ENCODE peak calls at places on chromosomes 11 and 22, in six cellular contexts. One of them, this sample, is unnamed.

GRCh38 chr11:27718853-27719574 is 18.8 kb upstream of the BDNF start:
- DNase-seq in heart left ventricle: peak; percentile 33
- DNase-seq in kidney epithelial cell: no peak
- DNase-seq in germinal center: no peak
- DNase-seq in activated CD4-positive, alpha-beta T cell treated with anti-CD3 and anti-CD28 coated beads for 48 hours: peak; percentile 2
- DNase-seq in T follicular helper cell: no peak
- DNase-seq in this sample: peak; percentile 87

GRCh38 chr11:71255323-71255722 is 2.9 kb upstream of the SHANK2 start:
- DNase-seq in heart left ventricle: no peak
- DNase-seq in kidney epithelial cell: no peak
- DNase-seq in germinal center: no peak
- DNase-seq in activated CD4-positive, alpha-beta T cell treated with anti-CD3 and anti-CD28 coated beads for 48 hours: no peak
- DNase-seq in T follicular helper cell: no peak
- DNase-seq in this sample: no peak

GRCh38 chr22:39868741-39869140 is 24.8 kb downstream of the ENTHD1 start:
- DNase-seq in heart left ventricle: no peak
- DNase-seq in kidney epithelial cell: no peak
- DNase-seq in germinal center: no peak
- DNase-seq in activated CD4-positive, alpha-beta T cell treated with anti-CD3 and anti-CD28 coated beads for 48 hours: no peak
- DNase-seq in T follicular helper cell: no peak
- DNase-seq in this sample: no peak

GRCh38 chr22:17370766-17371181 is 1.5 kb downstream of the CECR2 start:
- DNase-seq in heart left ventricle: no peak
- DNase-seq in kidney epithelial cell: no peak
- DNase-seq in germinal center: no peak
- DNase-seq in activated CD4-positive, alpha-beta T cell treated with anti-CD3 and anti-CD28 coated beads for 48 hours: no peak
- DNase-seq in T follicular helper cell: no peak
- DNase-seq in this sample: peak; percentile 11

GRCh38 chr11:102929966-102930365 is 25.6 kb downstream of the MMP13 start:
- DNase-seq in heart left ventricle: no peak
- DNase-seq in kidney epithelial cell: peak; percentile 81
- DNase-seq in germinal center: no peak
- DNase-seq in activated CD4-positive, alpha-beta T cell treated with anti-CD3 and anti-CD28 coated beads for 48 hours: no peak
- DNase-seq in T follicular helper cell: no peak
- DNase-seq in this sample: no peak

GRCh38 chr22:33747029-33747428 is 173.2 kb downstream of the LARGE1 start:
- DNase-seq in heart left ventricle: no peak
- DNase-seq in kidney epithelial cell: no peak
- DNase-seq in germinal center: no peak
- DNase-seq in activated CD4-positive, alpha-beta T cell treated with anti-CD3 and anti-CD28 coated beads for 48 hours: no peak
- DNase-seq in T follicular helper cell: no peak
- DNase-seq in this sample: no peak

GRCh38 chr11:59555601-59556114 is 44.3 kb downstream of the OR4D9 start:
- DNase-seq in heart left ventricle: no peak
- DNase-seq in kidney epithelial cell: no peak
- DNase-seq in germinal center: no peak
- DNase-seq in activated CD4-positive, alpha-beta T cell treated with anti-CD3 and anti-CD28 coated beads for 48 hours: no peak
- DNase-seq in T follicular helper cell: no peak
- DNase-seq in this sample: no peak

GRCh38 chr11:69380921-69381581 is 87.1 kb downstream of the MYEOV start:
- DNase-seq in heart left ventricle: no peak
- DNase-seq in kidney epithelial cell: no peak
- DNase-seq in germinal center: no peak
- DNase-seq in activated CD4-positive, alpha-beta T cell treated with anti-CD3 and anti-CD28 coated beads for 48 hours: no peak
- DNase-seq in T follicular helper cell: no peak
- DNase-seq in this sample: no peak

GRCh38 chr22:28560005-28560742 is 119.5 kb downstream of the TTC28 start:
- DNase-seq in heart left ventricle: no peak
- DNase-seq in kidney epithelial cell: no peak
- DNase-seq in germinal center: no peak
- DNase-seq in activated CD4-positive, alpha-beta T cell treated with anti-CD3 and anti-CD28 coated beads for 48 hours: no peak
- DNase-seq in T follicular helper cell: no peak
- DNase-seq in this sample: peak; percentile 5

GRCh38 chr11:113904379-113905101 is at the start of gene HTR3B:
- DNase-seq in heart left ventricle: no peak
- DNase-seq in kidney epithelial cell: no peak
- DNase-seq in germinal center: no peak
- DNase-seq in activated CD4-positive, alpha-beta T cell treated with anti-CD3 and anti-CD28 coated beads for 48 hours: no peak
- DNase-seq in T follicular helper cell: no peak
- DNase-seq in this sample: no peak

GRCh38 chr22:25844601-25845000 is 102.6 kb downstream of the MYO18B start:
- DNase-seq in heart left ventricle: no peak
- DNase-seq in kidney epithelial cell: no peak
- DNase-seq in germinal center: no peak
- DNase-seq in activated CD4-positive, alpha-beta T cell treated with anti-CD3 and anti-CD28 coated beads for 48 hours: no peak
- DNase-seq in T follicular helper cell: no peak
- DNase-seq in this sample: no peak

GRCh38 chr11:17686185-17686980 is 33.0 kb upstream of the MYOD1 start:
- DNase-seq in heart left ventricle: no peak
- DNase-seq in kidney epithelial cell: no peak
- DNase-seq in germinal center: no peak
- DNase-seq in activated CD4-positive, alpha-beta T cell treated with anti-CD3 and anti-CD28 coated beads for 48 hours: no peak
- DNase-seq in T follicular helper cell: no peak
- DNase-seq in this sample: peak; percentile 14

GRCh38 chr22:21938071-21938822 is 14.4 kb downstream of the PPM1F start:
- DNase-seq in heart left ventricle: peak; percentile 93
- DNase-seq in kidney epithelial cell: peak; percentile 61
- DNase-seq in germinal center: peak; percentile 88
- DNase-seq in activated CD4-positive, alpha-beta T cell treated with anti-CD3 and anti-CD28 coated beads for 48 hours: peak; percentile 95
- DNase-seq in T follicular helper cell: peak; percentile 80
- DNase-seq in this sample: peak; percentile 97

GRCh38 chr11:33452806-33453205 is 195.6 kb downstream of the HIPK3 start:
- DNase-seq in heart left ventricle: no peak
- DNase-seq in kidney epithelial cell: peak; percentile 75
- DNase-seq in germinal center: no peak
- DNase-seq in activated CD4-positive, alpha-beta T cell treated with anti-CD3 and anti-CD28 coated beads for 48 hours: no peak
- DNase-seq in T follicular helper cell: no peak
- DNase-seq in this sample: peak; percentile 89